ENCODE peak calls at places on chromosomes 3 and 15, in five cellular contexts. N, Y, L, X and I are unnamed samples.

GRCh38 chr15:43893956-43894355 is 67.2 kb downstream of the WDR76 start:
- DNase-seq in N (peak; percentile 23), Y (no peak), L (no peak), X (no peak), I (no peak)

GRCh38 chr3:72538070-72538745 is 310.0 kb downstream of the SHQ1 start:
- DNase-seq in N (no peak), Y (no peak), L (no peak), X (no peak), I (no peak)

GRCh38 chr3:47010910-47011309 is 31.4 kb downstream of the NBEAL2 start:
- DNase-seq in N (no peak), Y (no peak), L (no peak), X (no peak), I (no peak)

GRCh38 chr3:113698891-113699465 is 2.5 kb upstream of the USF3 start:
- DNase-seq in N (peak; percentile 14), Y (peak; percentile 20), L (peak; percentile 77), X (peak; percentile 22), I (no peak)

GRCh38 chr15:74889390-74889881 is 406 bp upstream of the MPI start:
- DNase-seq in N (peak; percentile 54), Y (no peak), L (peak; percentile 84), X (no peak), I (no peak)

GRCh38 chr15:58495836-58496501 is 64.2 kb downstream of the LIPC start:
- DNase-seq in N (no peak), Y (no peak), L (no peak), X (no peak), I (no peak)

GRCh38 chr15:27527490-27528067 is 556.6 kb downstream of the GABRG3 start:
- DNase-seq in N (no peak), Y (no peak), L (no peak), X (no peak), I (no peak)

GRCh38 chr3:14477311-14477935 is 62.7 kb downstream of the GRIP2 start:
- DNase-seq in N (no peak), Y (no peak), L (peak; percentile 40), X (no peak), I (no peak)

GRCh38 chr3:179734497-179735281 is 81.8 kb downstream of the USP13 start:
- DNase-seq in N (no peak), Y (no peak), L (no peak), X (no peak), I (no peak)

GRCh38 chr3:196399485-196399945 is 32.7 kb downstream of the UBXN7 start:
- DNase-seq in N (no peak), Y (no peak), L (no peak), X (no peak), I (no peak)

GRCh38 chr3:181808053-181808452 is 96.3 kb downstream of the SOX2 start:
- DNase-seq in N (no peak), Y (no peak), L (no peak), X (no peak), I (no peak)

GRCh38 chr15:101579766-101580165 is 72.4 kb downstream of the TM2D3 start:
- DNase-seq in N (no peak), Y (no peak), L (no peak), X (no peak), I (no peak)

GRCh38 chr3:15356186-15356585 is 23.8 kb upstream of the SH3BP5 start:
- DNase-seq in N (no peak), Y (no peak), L (no peak), X (no peak), I (no peak)

GRCh38 chr15:85606721-85607120 is 188.0 kb downstream of the KLHL25 start:
- DNase-seq in N (no peak), Y (no peak), L (no peak), X (no peak), I (no peak)

GRCh38 chr3:47004369-47005211 is 25.1 kb downstream of the NBEAL2 start:
- DNase-seq in N (peak; percentile 21), Y (no peak), L (peak; percentile 73), X (peak; percentile 17), I (no peak)

GRCh38 chr3:122921791-122922651 is 105.5 kb downstream of the SEMA5B start:
- DNase-seq in N (no peak), Y (peak; percentile 60), L (peak; percentile 79), X (no peak), I (peak; percentile 35)

GRCh38 chr15:98525625-98526024 is 122.7 kb upstream of the IGF1R start:
- DNase-seq in N (no peak), Y (no peak), L (no peak), X (no peak), I (no peak)

GRCh38 chr3:138673641-138674040 is 65.1 kb downstream of the FAIM start:
- DNase-seq in N (no peak), Y (no peak), L (no peak), X (no peak), I (no peak)

GRCh38 chr3:14371573-14372474 is 30.6 kb upstream of the SLC6A6 start:
- DNase-seq in N (peak; percentile 90), Y (no peak), L (peak; percentile 90), X (peak; percentile 36), I (no peak)

GRCh38 chr3:161295325-161295724 is 74.2 kb downstream of the NMD3 start:
- DNase-seq in N (no peak), Y (no peak), L (no peak), X (no peak), I (no peak)
- TF ChIP-seq CTCF in N (no peak), Y (no peak), L (no peak), X (no peak), I (no peak)

GRCh38 chr3:170776887-170777551 is 93.0 kb downstream of the RPL22L1 start:
- DNase-seq in N (no peak), Y (no peak), L (no peak), X (no peak), I (no peak)
- TF ChIP-seq CTCF in N (no peak), Y (no peak), L (no peak), X (no peak), I (no peak)

GRCh38 chr3:129633751-129634481 is 27.4 kb upstream of the PLXND1 start:
- DNase-seq in N (peak; percentile 16), Y (no peak), L (no peak), X (no peak), I (no peak)

GRCh38 chr3:129632977-129633376 is 26.5 kb upstream of the PLXND1 start:
- DNase-seq in N (no peak), Y (no peak), L (no peak), X (no peak), I (no peak)

GRCh38 chr3:129632556-129632955 is 26.1 kb upstream of the PLXND1 start:
- DNase-seq in N (peak; percentile 15), Y (no peak), L (no peak), X (no peak), I (no peak)

GRCh38 chr3:129629011-129629410 is 22.5 kb upstream of the PLXND1 start:
- DNase-seq in N (peak; percentile 19), Y (no peak), L (no peak), X (no peak), I (no peak)

DNA sequence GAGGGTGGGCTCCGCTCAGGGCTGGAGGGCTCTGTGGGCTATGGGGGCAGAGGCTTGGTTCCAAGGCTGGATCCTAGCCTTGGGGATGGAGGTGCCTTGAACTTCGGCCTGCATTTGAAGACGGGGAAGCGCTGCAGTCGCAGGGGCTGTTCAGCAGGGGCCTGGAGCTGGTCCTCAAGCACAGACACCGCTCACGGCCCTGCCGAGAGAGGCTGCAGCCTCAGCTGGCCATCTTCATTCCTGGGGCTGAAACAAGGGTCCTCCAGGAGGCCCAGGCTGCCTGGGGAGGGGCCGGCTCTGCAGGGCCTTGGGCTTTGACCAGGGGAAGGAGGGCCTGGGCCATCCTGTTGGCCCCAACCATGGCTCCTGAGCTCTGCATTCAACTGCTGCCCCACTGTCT is 25.6 kb upstream of the PLXND1 start:
- DNase-seq in N (no peak), Y (no peak), L (no peak), X (no peak), I (no peak)
- TF ChIP-seq CTCF in N (no peak), Y (no peak), L (no peak), X (no peak), I (no peak)

GRCh38 chr3:12536423-12536822 is 8.9 kb downstream of the MKRN2OS start:
- DNase-seq in N (no peak), Y (no peak), L (no peak), X (no peak), I (no peak)
- TF ChIP-seq CTCF in N (peak; percentile 33), Y (no peak), L (no peak), X (no peak), I (no peak)

DNA sequence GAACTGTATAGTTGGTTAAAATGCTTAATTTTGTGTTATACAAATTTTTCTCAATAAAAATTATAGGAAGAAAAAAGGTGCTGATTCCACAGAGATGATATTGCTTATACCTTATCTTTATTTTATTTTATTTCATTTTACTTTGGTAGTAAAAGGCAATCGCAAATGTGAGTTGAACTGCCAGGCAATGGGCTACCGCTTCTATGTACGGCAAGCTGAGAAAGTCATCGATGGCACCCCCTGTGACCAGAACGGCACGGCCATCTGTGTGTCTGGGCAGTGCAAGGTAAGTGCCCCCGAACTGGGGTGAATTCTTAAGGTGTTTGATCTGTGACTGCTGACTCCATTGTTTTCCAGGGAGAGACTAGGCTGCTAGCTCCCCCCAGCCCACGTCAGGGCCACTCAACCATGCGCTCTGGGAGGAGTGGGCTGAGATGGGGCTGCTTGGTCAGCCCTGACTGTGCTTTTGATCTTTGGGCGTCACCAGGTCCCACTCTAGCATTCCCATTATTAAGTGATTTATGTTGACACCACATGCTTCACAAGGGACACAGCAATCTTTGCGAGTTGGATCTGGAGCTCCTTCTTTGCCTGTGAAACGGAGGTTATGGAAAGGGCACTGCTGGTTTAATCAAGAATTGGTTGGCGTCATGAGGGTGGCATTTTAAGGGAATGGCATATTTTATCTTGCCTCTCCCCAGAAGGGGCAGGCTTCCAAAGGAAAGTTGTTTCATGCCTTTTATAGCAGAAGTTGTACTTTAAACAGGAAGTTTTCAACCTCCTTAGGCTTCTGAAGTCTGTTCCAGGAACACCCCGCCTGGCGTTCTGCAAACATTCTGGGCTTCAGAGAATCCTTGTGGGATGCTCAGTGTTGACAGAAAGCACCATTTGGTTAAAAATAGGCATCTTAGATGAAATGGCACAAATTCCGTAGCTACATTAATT is 296.5 kb downstream of the THSD4 start:
- DNase-seq in N (no peak), Y (no peak), L (no peak), X (peak; percentile 59), I (no peak)
- TF ChIP-seq CTCF in N (no peak), Y (no peak), L (no peak), X (peak; percentile 12), I (no peak)

GRCh38 chr3:81861593-81861992 is 100.1 kb upstream of the GBE1 start:
- DNase-seq in N (no peak), Y (no peak), L (no peak), X (no peak), I (no peak)
- TF ChIP-seq CTCF in N (no peak), Y (no peak), L (no peak), X (no peak), I (no peak)

DNA sequence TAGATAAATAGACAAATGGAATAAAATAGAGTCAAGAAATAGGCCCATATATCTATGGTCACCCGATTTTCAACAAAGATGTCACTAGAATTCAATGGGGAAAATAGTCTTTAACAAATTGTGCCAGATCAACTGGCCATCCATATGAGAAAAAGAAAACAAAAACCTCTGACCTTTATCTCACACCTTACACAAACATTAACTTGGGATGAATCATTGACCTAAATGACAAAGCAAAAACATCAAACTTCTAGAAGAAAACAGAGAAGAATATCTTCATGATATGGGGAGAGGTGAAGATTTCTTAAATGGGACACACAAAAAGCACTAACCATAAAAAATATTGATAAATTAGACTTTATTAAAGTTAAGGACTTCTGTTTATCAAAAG is 31.9 kb downstream of the ITGA11 start:
- DNase-seq in N (no peak), Y (no peak), L (no peak), X (no peak), I (no peak)
- TF ChIP-seq CTCF in N (no peak), Y (no peak), L (no peak), X (no peak), I (no peak)